ENCODE peak calls at places on chromosomes 2 and 18, in ten cellular contexts. B is psoas muscle, L is kidney epithelial cell, H is AG09309, F is endodermal cell, V is GM10248, T is fibroblast of villous mesenchyme, Q is Peyer's patch, O is kidney, A is foreskin fibroblast. N is an unnamed sample.

GRCh38 chr2:18425186-18425585 is 135.3 kb downstream of the RDH14 start:
- DNase-seq in H (no peak), O (no peak), L (no peak), T (no peak), Q (no peak), B (no peak), A (no peak), V (no peak), F (peak), N (no peak)

GRCh38 chr2:215684448-215685217 is 248.8 kb upstream of the FN1 start:
- DNase-seq in B (no peak), F (no peak), T (peak), L (no peak), V (no peak), O (no peak), Q (no peak), H (peak), A (peak), N (peak)

GRCh38 chr2:161651547-161651946 is 27.3 kb downstream of the SLC4A10 start:
- DNase-seq in B (no peak), Q (peak), T (no peak), H (no peak), O (peak), V (no peak), L (no peak), F (peak), A (no peak), N (no peak)

GRCh38 chr2:219557320-219557719 is 13.5 kb downstream of the TMEM198 start:
- DNase-seq in Q (no peak), L (no peak), O (peak), F (no peak), H (no peak), B (no peak), T (no peak), V (no peak), A (no peak), N (no peak)

GRCh38 chr2:178403671-178404379 is 47.1 kb downstream of the PRKRA start:
- DNase-seq in A (no peak), L (no peak), V (peak), H (no peak), O (no peak), B (no peak), Q (no peak), T (no peak), F (no peak), N (no peak)

GRCh38 chr2:8310557-8311455 is 371.1 kb upstream of the ID2 start:
- DNase-seq in H (no peak), B (no peak), O (no peak), V (no peak), A (no peak), Q (no peak), T (no peak), F (peak), L (no peak), N (no peak)

GRCh38 chr2:136243638-136244557 is 125.9 kb upstream of the CXCR4 start:
- DNase-seq in V (no peak), T (no peak), B (no peak), F (no peak), O (no peak), A (no peak), H (no peak), Q (no peak), L (no peak), N (no peak)

GRCh38 chr18:79466591-79466990 is 70.9 kb downstream of the NFATC1 start:
- DNase-seq in B (no peak), T (no peak), F (no peak), O (no peak), A (no peak), L (no peak), H (no peak), V (peak), Q (no peak), N (no peak)

GRCh38 chr2:240479111-240479501 is 43.6 kb downstream of the GPC1 start:
- DNase-seq in L (no peak), V (no peak), H (no peak), Q (no peak), O (peak), T (no peak), F (peak), A (no peak), B (peak), N (no peak)

GRCh38 chr2:88897718-88898117 is 206.2 kb downstream of the RPIA start:
- DNase-seq in B (no peak), H (no peak), Q (no peak), T (no peak), A (no peak), O (no peak), V (no peak), L (no peak), F (no peak), N (no peak)

GRCh38 chr2:39146022-39146421 is 25.2 kb upstream of the SOS1 start:
- DNase-seq in O (no peak), L (no peak), V (no peak), B (peak), F (no peak), H (no peak), A (no peak), Q (no peak), T (no peak), N (no peak)

GRCh38 chr2:185787530-185788145 is 49.0 kb downstream of the FSIP2 start:
- DNase-seq in O (no peak), T (peak), Q (no peak), V (no peak), F (no peak), H (no peak), B (no peak), A (no peak), L (no peak), N (no peak)

GRCh38 chr18:13762690-13763439 is 36.4 kb downstream of the RNMT start:
- DNase-seq in V (no peak), H (no peak), T (no peak), B (no peak), O (no peak), L (no peak), A (no peak), Q (no peak), F (no peak), N (no peak)

GRCh38 chr2:85957256-85957655 is 68.5 kb upstream of the ST3GAL5 start:
- DNase-seq in A (no peak), F (no peak), T (no peak), B (no peak), L (no peak), Q (no peak), O (no peak), V (no peak), H (no peak), N (no peak)
- TF ChIP-seq CTCF in A (no peak), F (no peak), T (no peak), B (no peak), L (no peak), Q (no peak), O (no peak), V (no peak), H (no peak), N (no peak)

DNA sequence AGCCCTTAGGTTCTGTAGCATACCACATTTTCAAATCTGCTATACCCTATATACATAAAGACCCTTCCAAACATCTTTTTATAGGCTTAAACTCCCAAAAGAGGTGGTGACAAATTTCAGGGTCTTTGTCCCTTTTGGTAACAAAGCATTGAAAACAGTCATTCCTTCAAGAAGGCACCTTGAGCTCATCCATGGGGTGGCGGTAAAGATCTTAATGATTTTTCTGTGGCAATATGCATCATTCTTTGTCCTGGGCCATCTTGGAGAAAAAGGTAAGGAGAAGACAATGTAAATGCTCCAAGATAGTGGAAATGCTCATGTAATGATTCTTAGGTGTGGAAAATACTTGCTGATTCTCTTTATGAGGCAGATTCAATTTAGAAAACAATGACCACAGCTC is 890.5 kb downstream of the CNTNAP5 start:
- DNase-seq in L (no peak), T (no peak), A (no peak), O (no peak), Q (no peak), V (no peak), F (no peak), H (no peak), B (no peak), N (no peak)
- TF ChIP-seq CTCF in L (no peak), T (no peak), A (no peak), O (no peak), Q (no peak), V (no peak), F (peak), H (no peak), B (no peak), N (no peak)

DNA sequence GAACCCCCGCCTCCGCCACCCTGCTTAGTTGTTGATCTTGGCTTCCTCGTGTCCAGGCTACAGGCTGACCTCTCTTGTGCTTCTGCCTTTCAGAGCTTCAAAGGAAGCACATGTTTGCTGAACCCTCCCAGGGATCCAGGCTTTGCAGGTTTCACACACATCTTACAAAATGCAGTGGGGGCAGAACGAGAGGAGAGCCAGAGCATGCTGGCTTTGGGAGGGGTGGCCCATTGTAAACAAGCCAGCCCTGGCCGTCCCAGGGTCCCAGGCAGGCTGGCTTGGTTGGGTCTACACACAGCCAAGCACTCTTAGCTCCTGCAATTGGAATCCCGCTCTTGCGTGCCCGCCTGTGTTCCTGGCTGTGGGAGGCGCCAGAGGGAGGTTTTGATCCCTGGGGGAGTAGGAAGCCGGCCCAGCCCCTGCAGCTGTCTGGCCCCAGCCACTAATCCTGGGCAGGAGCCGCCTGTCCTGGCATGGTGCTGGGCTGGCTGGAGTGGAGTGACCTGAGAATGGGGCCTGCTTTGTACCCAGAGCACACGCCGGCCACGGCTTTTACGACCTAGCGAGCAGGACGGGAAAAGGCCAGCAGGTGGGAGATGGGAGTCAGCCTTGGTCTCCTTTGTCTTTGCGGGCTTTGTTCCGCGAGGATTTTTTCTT is 53.9 kb downstream of the SH3BP4 start:
- DNase-seq in O (peak), T (peak), F (peak), A (no peak), V (no peak), L (no peak), Q (peak), H (no peak), B (peak), N (no peak)
- TF ChIP-seq CTCF in O (no peak), T (peak), F (peak), A (no peak), V (no peak), L (peak), Q (peak), H (no peak), B (peak), N (peak)

GRCh38 chr2:119644186-119644585 is 34.8 kb upstream of the TMEM177 start:
- DNase-seq in L (no peak), H (no peak), A (no peak), B (no peak), T (no peak), V (no peak), Q (no peak), O (no peak), F (no peak), N (no peak)

GRCh38 chr2:119638891-119639539 is 40.0 kb upstream of the TMEM177 start:
- DNase-seq in T (no peak), B (no peak), H (no peak), O (peak), V (no peak), A (no peak), F (peak), L (no peak), Q (no peak), N (no peak)

GRCh38 chr2:119638246-119638645 is 40.8 kb upstream of the TMEM177 start:
- DNase-seq in F (no peak), T (no peak), H (no peak), A (no peak), B (no peak), L (no peak), V (no peak), O (no peak), Q (no peak), N (no peak)

GRCh38 chr2:119645173-119645846 is 33.7 kb upstream of the TMEM177 start:
- DNase-seq in Q (no peak), T (no peak), V (no peak), F (no peak), B (no peak), A (no peak), O (no peak), L (no peak), H (no peak), N (peak)

DNA sequence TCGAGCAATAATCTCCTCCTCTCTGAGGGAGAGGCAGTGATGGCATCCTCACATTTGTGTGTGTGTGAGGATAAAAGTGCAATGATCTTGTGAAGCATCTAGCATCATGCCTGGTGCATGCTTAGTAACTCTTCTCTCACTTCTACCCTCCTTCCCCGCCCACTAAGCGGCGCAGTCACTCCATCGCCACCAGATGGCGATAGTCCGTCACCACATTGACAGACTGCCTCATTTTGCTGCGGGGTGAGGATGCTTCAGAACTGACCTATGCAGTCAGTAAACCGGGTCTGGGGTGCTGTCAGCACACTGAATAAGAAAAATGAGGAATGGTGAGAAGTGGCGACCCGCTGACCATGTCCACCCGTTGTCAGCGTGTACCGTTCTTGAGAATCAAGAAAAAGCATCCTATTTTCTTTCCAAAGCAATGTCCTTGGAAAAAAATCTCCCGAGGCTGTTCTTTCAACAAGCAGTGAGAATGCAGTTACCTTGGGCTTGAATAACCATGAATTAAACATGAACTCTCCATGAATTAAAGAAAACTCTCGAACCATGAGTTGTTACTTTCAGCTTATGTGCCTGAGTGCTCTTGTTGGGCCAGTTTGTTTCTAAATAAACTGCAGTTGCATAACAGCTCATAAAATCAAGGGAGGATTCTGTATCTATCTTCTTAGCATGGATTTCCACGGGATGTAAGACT is 37.3 kb upstream of the TMEM177 start:
- DNase-seq in F (peak), T (peak), O (peak), Q (peak), B (peak), H (peak), V (peak), L (peak), A (peak), N (peak)
- TF ChIP-seq CTCF in F (peak), T (peak), O (peak), Q (peak), B (peak), H (peak), V (peak), L (peak), A (peak), N (peak)

GRCh38 chr18:48896875-48897511 is 53.8 kb downstream of the SMAD7 start:
- DNase-seq in H (no peak), T (peak), V (peak), F (peak), B (no peak), Q (peak), O (peak), A (no peak), L (no peak), N (no peak)
- TF ChIP-seq CTCF in H (no peak), T (peak), V (peak), F (peak), B (no peak), Q (no peak), O (no peak), A (no peak), L (peak), N (peak)